ENCODE peak calls at places on chromosomes 13 and 19, in six cellular contexts. One of them, this sample, is unnamed.

GRCh38 chr13:107767119-107767518 is 448.2 kb downstream of the LIG4 start:
- DNase-seq in left kidney: peak
- DNase-seq in glutamatergic neuron: no peak
- DNase-seq in activated T-cell treated with anti-CD3 and anti-CD28 coated beads, Interleukin-2, amount 50 U/mL, for 4 hours: no peak
- DNase-seq in T-helper 2 cell: no peak
- DNase-seq in GM04503: no peak
- DNase-seq in this sample: no peak

GRCh38 chr19:1856698-1857603 is 6.4 kb downstream of the KLF16 start:
- DNase-seq in T-helper 2 cell: no peak
- DNase-seq in activated T-cell treated with anti-CD3 and anti-CD28 coated beads, Interleukin-2, amount 50 U/mL, for 4 hours: peak
- DNase-seq in left kidney: peak
- DNase-seq in GM04503: no peak
- DNase-seq in glutamatergic neuron: peak
- DNase-seq in this sample: peak

GRCh38 chr19:52748336-52748950 is 13.6 kb upstream of the ZNF611 start:
- DNase-seq in activated T-cell treated with anti-CD3 and anti-CD28 coated beads, Interleukin-2, amount 50 U/mL, for 4 hours: no peak
- DNase-seq in left kidney: peak
- DNase-seq in T-helper 2 cell: no peak
- DNase-seq in GM04503: no peak
- DNase-seq in glutamatergic neuron: no peak
- DNase-seq in this sample: no peak

GRCh38 chr19:30437869-30438268 is 65.7 kb downstream of the ZNF536 start:
- DNase-seq in glutamatergic neuron: no peak
- DNase-seq in left kidney: no peak
- DNase-seq in T-helper 2 cell: no peak
- DNase-seq in GM04503: no peak
- DNase-seq in activated T-cell treated with anti-CD3 and anti-CD28 coated beads, Interleukin-2, amount 50 U/mL, for 4 hours: no peak
- DNase-seq in this sample: no peak

GRCh38 chr13:23928985-23929384 is 31.7 kb upstream of the C1QTNF9B start:
- DNase-seq in T-helper 2 cell: no peak
- DNase-seq in GM04503: peak
- DNase-seq in left kidney: no peak
- DNase-seq in activated T-cell treated with anti-CD3 and anti-CD28 coated beads, Interleukin-2, amount 50 U/mL, for 4 hours: no peak
- DNase-seq in glutamatergic neuron: no peak
- DNase-seq in this sample: peak

GRCh38 chr19:53308339-53308811 is 25.2 kb upstream of the ZNF845 start:
- DNase-seq in T-helper 2 cell: no peak
- DNase-seq in left kidney: peak
- DNase-seq in glutamatergic neuron: peak
- DNase-seq in activated T-cell treated with anti-CD3 and anti-CD28 coated beads, Interleukin-2, amount 50 U/mL, for 4 hours: no peak
- DNase-seq in GM04503: no peak
- DNase-seq in this sample: no peak

GRCh38 chr13:39590466-39591036 is 12.4 kb downstream of the LHFPL6 start:
- DNase-seq in GM04503: no peak
- DNase-seq in T-helper 2 cell: no peak
- DNase-seq in left kidney: no peak
- DNase-seq in glutamatergic neuron: no peak
- DNase-seq in activated T-cell treated with anti-CD3 and anti-CD28 coated beads, Interleukin-2, amount 50 U/mL, for 4 hours: no peak
- DNase-seq in this sample: no peak

GRCh38 chr13:97460004-97460756 is 26.2 kb downstream of the RAP2A start:
- DNase-seq in T-helper 2 cell: no peak
- DNase-seq in GM04503: no peak
- DNase-seq in activated T-cell treated with anti-CD3 and anti-CD28 coated beads, Interleukin-2, amount 50 U/mL, for 4 hours: no peak
- DNase-seq in left kidney: no peak
- DNase-seq in glutamatergic neuron: no peak
- DNase-seq in this sample: no peak

GRCh38 chr19:50046649-50047503 is 21.1 kb downstream of the ZNF473 start:
- DNase-seq in activated T-cell treated with anti-CD3 and anti-CD28 coated beads, Interleukin-2, amount 50 U/mL, for 4 hours: peak
- DNase-seq in left kidney: peak
- DNase-seq in T-helper 2 cell: peak
- DNase-seq in GM04503: no peak
- DNase-seq in glutamatergic neuron: peak
- DNase-seq in this sample: no peak

This sample was measured in foreskin melanocyte.